ENCODE peak calls at places on chromosomes 4 and X, in eight cellular contexts. R is OCI-LY7, C is hepatocyte, A is HCT116, L is GM23338, I is GM23248, D is MM.1S, W is PC-3. G is an unnamed sample. For H3K9me2, the result is how much of the 10 kb centered on the place peaks cover.

GRCh38 chr4:155566241-155566823 is 100.3 kb upstream of the GUCY1A1 start:
- DNase-seq in R (no peak), C (no peak), A (no peak), L (no peak), I (peak), D (no peak), W (peak), G (peak)

GRCh38 chr4:160238790-160239189 is 1135.9 kb downstream of the RAPGEF2 start:
- DNase-seq in R (no peak), C (no peak), A (no peak), L (no peak), I (no peak), D (no peak), W (no peak), G (no peak)

GRCh38 chrX:39736219-39737211 is 361.2 kb downstream of the BCOR start:
- DNase-seq in R (no peak), C (no peak), A (no peak), L (no peak), I (peak), D (no peak), W (peak), G (no peak)

GRCh38 chrX:46208225-46208854 is 336.9 kb downstream of the ZNF674 start:
- DNase-seq in R (no peak), C (no peak), A (no peak), L (no peak), I (peak), D (peak), W (peak), G (no peak)

GRCh38 chrX:15142084-15142715 is 127.7 kb downstream of the ASB9 start:
- DNase-seq in R (no peak), C (peak), A (no peak), L (no peak), I (peak), D (no peak), W (no peak), G (peak)

GRCh38 chrX:115968436-115969252 is 201.9 kb upstream of the AGTR2 start:
- DNase-seq in R (no peak), C (peak), A (peak), L (peak), I (peak), D (peak), W (no peak), G (no peak)

GRCh38 chr4:55397521-55398321 is 2.0 kb downstream of the TMEM165 start:
- DNase-seq in R (peak), C (peak), A (no peak), L (no peak), I (peak), D (peak), W (peak), G (no peak)

GRCh38 chrX:43349363-43349762 is 306.7 kb upstream of the MAOA start:
- DNase-seq in R (peak), C (peak), A (peak), L (peak), I (peak), D (peak), W (peak), G (peak)

GRCh38 chrX:67787196-67787595 is 243.4 kb downstream of the AR start:
- DNase-seq in R (no peak), C (no peak), A (no peak), L (no peak), I (peak), D (no peak), W (no peak), G (no peak)

GRCh38 chr4:184598753-184599491 is 50.3 kb downstream of the CASP3 start:
- DNase-seq in R (no peak), C (no peak), A (no peak), L (no peak), I (peak), D (no peak), W (no peak), G (no peak)

GRCh38 chr4:68569466-68570121 is 6.5 kb downstream of the UGT2B17 start:
- DNase-seq in R (no peak), C (no peak), A (no peak), L (no peak), I (no peak), D (peak), W (no peak), G (no peak)

GRCh38 chr4:96326846-96327245 is 487.0 kb downstream of the PDHA2 start:
- DNase-seq in R (no peak), C (no peak), A (no peak), L (no peak), I (no peak), D (no peak), W (peak), G (no peak)

GRCh38 chr4:169050308-169050707 is 40.3 kb upstream of the CBR4 start:
- DNase-seq in R (no peak), C (no peak), A (no peak), L (peak), I (no peak), D (no peak), W (no peak), G (no peak)

GRCh38 chrX:123087326-123087725 is 96.8 kb upstream of the GRIA3 start:
- DNase-seq in R (no peak), C (no peak), A (no peak), L (no peak), I (peak), D (no peak), W (peak), G (no peak)

GRCh38 chrX:118975831-118976598 is 1.6 kb downstream of the LONRF3 start:
- DNase-seq in R (no peak), C (peak), A (no peak), L (peak), I (peak), D (no peak), W (peak), G (no peak)

GRCh38 chrX:108439961-108440696 is 491 bp downstream of the COL4A5 start:
- DNase-seq in R (no peak), C (peak), A (no peak), L (peak), I (peak), D (no peak), W (no peak), G (no peak)

DNA sequence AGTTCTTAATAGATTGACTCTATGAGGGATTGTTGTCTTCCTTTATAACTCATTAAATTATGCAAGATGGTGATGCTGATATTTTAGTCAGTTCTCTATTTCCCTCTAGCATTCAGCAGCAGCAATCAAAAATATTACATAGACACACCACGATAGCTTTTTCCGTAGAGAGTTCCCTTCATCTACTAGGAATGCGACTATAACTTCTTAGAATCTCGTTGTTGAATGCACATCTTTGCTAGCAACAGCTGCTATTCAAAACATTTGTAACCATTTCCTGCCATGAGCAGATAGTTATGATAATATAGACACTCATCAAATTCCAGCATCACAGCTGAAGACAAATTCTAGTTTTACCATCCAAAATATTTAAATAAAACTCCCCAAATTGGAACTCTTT is 147.4 kb upstream of the FGF13 start:
- DNase-seq in R (no peak), C (no peak), A (no peak), L (no peak), I (peak), D (no peak), W (no peak), G (no peak)
- H3K9me2 ChIP-seq in R (under half), C (under half), A (under half), L (under half), I (under half), D (under half), W (under half), G (under half)

DNA sequence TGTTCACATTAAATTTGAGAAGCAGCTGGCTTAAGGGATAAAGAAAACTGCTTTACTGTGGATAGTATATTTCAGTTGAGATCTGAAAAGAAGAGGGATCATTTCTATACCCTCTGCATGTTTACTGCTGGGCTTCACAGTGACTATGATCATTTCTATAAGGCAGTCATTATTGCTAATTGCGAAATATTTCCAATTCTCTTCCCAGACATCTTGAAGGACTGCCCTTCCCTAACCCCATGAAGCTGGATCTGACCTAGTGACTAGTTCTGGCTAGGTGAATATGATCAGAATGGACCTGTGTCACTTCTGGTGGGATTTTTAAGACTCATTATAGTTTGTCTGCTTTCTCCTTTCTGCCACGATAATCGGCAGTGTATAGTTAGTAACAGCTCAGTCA is 506.5 kb upstream of the GALNT7 start:
- DNase-seq in R (no peak), C (no peak), A (no peak), L (no peak), I (no peak), D (no peak), W (no peak), G (no peak)
- H3K9me2 ChIP-seq in R (under half), C (under half), A (under half), L (under half), I (under half), D (under half), W (under half), G (under half)

GRCh38 chr4:109547394-109547793 is 12.7 kb upstream of the MCUB start:
- DNase-seq in R (no peak), C (no peak), A (no peak), L (no peak), I (no peak), D (no peak), W (no peak), G (no peak)
- H3K9me2 ChIP-seq in R (under half), C (under half), A (under half), L (under half), I (under half), D (under half), W (under half), G (under half)

GRCh38 chrX:23332101-23332887 is 2.4 kb upstream of the PTCHD1 start:
- DNase-seq in R (no peak), C (peak), A (no peak), L (peak), I (no peak), D (no peak), W (no peak), G (no peak)

GRCh38 chrX:23332888-23333821 is 1.5 kb upstream of the PTCHD1 start:
- DNase-seq in R (no peak), C (peak), A (no peak), L (peak), I (no peak), D (no peak), W (no peak), G (no peak)

GRCh38 chrX:23333842-23334535 is 660 bp upstream of the PTCHD1 start:
- DNase-seq in R (no peak), C (peak), A (no peak), L (peak), I (no peak), D (no peak), W (no peak), G (no peak)

GRCh38 chrX:23334536-23334870 is at the start of gene PTCHD1:
- DNase-seq in R (no peak), C (no peak), A (no peak), L (no peak), I (no peak), D (no peak), W (no peak), G (no peak)

DNA sequence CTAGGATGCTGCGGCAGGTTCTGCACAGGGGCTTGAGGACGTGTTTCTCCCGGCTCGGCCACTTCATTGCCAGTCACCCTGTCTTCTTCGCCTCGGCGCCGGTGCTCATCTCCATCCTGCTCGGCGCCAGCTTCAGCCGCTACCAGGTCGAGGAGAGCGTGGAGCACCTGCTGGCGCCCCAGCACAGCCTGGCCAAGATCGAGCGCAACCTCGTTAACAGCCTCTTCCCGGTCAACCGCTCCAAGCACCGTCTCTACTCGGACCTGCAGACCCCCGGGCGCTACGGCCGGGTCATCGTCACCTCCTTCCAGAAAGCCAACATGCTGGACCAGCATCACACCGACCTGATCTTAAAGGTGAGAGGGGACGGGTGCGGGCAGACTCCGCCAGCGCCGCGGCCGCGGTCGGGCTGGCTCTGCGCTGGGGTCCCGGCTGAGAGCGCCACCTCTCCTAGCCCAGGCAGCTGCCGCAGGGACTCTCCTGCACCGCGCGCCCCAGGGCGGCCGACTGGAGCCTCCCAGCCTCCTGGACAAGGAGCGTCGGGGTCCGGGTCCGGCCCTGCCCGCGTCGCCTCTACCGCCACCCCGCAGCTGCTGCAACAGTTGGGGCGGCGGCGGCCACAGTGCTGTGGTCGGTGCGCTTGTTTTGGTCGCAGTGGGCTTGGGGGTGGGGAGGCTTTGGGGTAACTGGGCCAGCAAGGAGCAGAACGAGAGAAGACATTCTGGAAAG is 386 bp downstream of the PTCHD1 start:
- DNase-seq in R (no peak), C (peak), A (no peak), L (peak), I (no peak), D (no peak), W (no peak), G (no peak)
- H3K9me2 ChIP-seq in R (under half), C (under half), A (under half), L (under half), I (under half), D (under half), W (under half), G (under half)